ENCODE peak calls at places on chromosome 15, in eight cellular contexts. T is hepatocyte, Z is OCI-LY7, G is left lung, H is ovary, F is tibial artery, B is mesendoderm, Y is neuronal stem cell. I is an unnamed sample. For H3K4me1, the result is how much of the 10 kb centered on the place peaks cover.

GRCh38 chr15:79311901-79312553 is 1.1 kb downstream of the TMED3 start:
- DNase-seq in T (no peak), Z (no peak), G (no peak), H (no peak), F (no peak), B (no peak), Y (no peak), I (no peak)

GRCh38 chr15:63596666-63597032 is 538 bp upstream of the FBXL22 start:
- DNase-seq in T (peak), Z (no peak), G (no peak), H (no peak), F (no peak), B (no peak), Y (no peak), I (no peak)

GRCh38 chr15:70260096-70260495 is 162.4 kb upstream of the TLE3 start:
- DNase-seq in T (no peak), Z (peak), G (no peak), H (no peak), F (no peak), B (no peak), Y (no peak), I (no peak)

GRCh38 chr15:68479406-68479805 is 47.4 kb upstream of the ITGA11 start:
- DNase-seq in T (peak), Z (no peak), G (no peak), H (no peak), F (peak), B (no peak), Y (no peak), I (no peak)

GRCh38 chr15:31352911-31353811 is 26.5 kb downstream of the KLF13 start:
- DNase-seq in T (peak), Z (peak), G (peak), H (peak), F (peak), B (no peak), Y (no peak), I (peak)

GRCh38 chr15:62482715-62483429 is 317.8 kb upstream of the C2CD4B start:
- DNase-seq in T (peak), Z (peak), G (no peak), H (no peak), F (no peak), B (peak), Y (peak), I (no peak)

GRCh38 chr15:68301300-68301699 is 23.8 kb downstream of the FEM1B start:
- DNase-seq in T (no peak), Z (no peak), G (no peak), H (no peak), F (no peak), B (no peak), Y (no peak), I (no peak)

GRCh38 chr15:82133251-82133650 is 87.4 kb upstream of the MEX3B start:
- DNase-seq in T (no peak), Z (no peak), G (no peak), H (no peak), F (no peak), B (no peak), Y (no peak), I (no peak)

GRCh38 chr15:68833734-68834334 is 13.1 kb upstream of the ANP32A start:
- DNase-seq in T (no peak), Z (peak), G (no peak), H (no peak), F (no peak), B (no peak), Y (no peak), I (no peak)

GRCh38 chr15:71278989-71279756 is 163.9 kb downstream of the THSD4 start:
- DNase-seq in T (peak), Z (no peak), G (no peak), H (no peak), F (peak), B (no peak), Y (no peak), I (no peak)

GRCh38 chr15:44738340-44738984 is 2.1 kb downstream of the TRIM69 start:
- DNase-seq in T (peak), Z (peak), G (no peak), H (no peak), F (no peak), B (peak), Y (peak), I (no peak)

GRCh38 chr15:71366926-71367325 is 251.7 kb downstream of the THSD4 start:
- DNase-seq in T (no peak), Z (no peak), G (no peak), H (no peak), F (no peak), B (no peak), Y (no peak), I (no peak)

GRCh38 chr15:69854521-69855171 is 243.1 kb downstream of the TLE3 start:
- DNase-seq in T (peak), Z (no peak), G (no peak), H (no peak), F (no peak), B (peak), Y (no peak), I (no peak)

GRCh38 chr15:101307048-101307896 is 12.2 kb upstream of the SNRPA1 start:
- DNase-seq in T (no peak), Z (peak), G (peak), H (no peak), F (no peak), B (no peak), Y (no peak), I (no peak)

GRCh38 chr15:85725019-85725418 is 69.7 kb downstream of the KLHL25 start:
- DNase-seq in T (no peak), Z (no peak), G (no peak), H (no peak), F (peak), B (no peak), Y (no peak), I (no peak)

GRCh38 chr15:60539881-60540613 is 61.1 kb upstream of the ICE2 start:
- DNase-seq in T (no peak), Z (no peak), G (no peak), H (no peak), F (no peak), B (no peak), Y (no peak), I (no peak)

GRCh38 chr15:55909036-55909811 is 84.2 kb downstream of the NEDD4 start:
- DNase-seq in T (no peak), Z (no peak), G (no peak), H (no peak), F (no peak), B (no peak), Y (no peak), I (no peak)

GRCh38 chr15:64667736-64668161 is 107.6 kb downstream of the RBPMS2 start:
- DNase-seq in T (no peak), Z (no peak), G (no peak), H (no peak), F (no peak), B (peak), Y (no peak), I (no peak)

GRCh38 chr15:71730277-71731144 is 79.8 kb upstream of the NR2E3 start:
- DNase-seq in T (peak), Z (peak), G (no peak), H (no peak), F (peak), B (peak), Y (peak), I (peak)

GRCh38 chr15:61075741-61076140 is 153.4 kb downstream of the RORA start:
- DNase-seq in T (no peak), Z (no peak), G (no peak), H (no peak), F (no peak), B (peak), Y (no peak), I (no peak)

GRCh38 chr15:71781179-71781964 is 29.0 kb upstream of the NR2E3 start:
- DNase-seq in T (no peak), Z (no peak), G (no peak), H (no peak), F (no peak), B (no peak), Y (no peak), I (no peak)

GRCh38 chr15:50315814-50316630 is 39.0 kb downstream of the GABPB1 start:
- DNase-seq in T (peak), Z (peak), G (no peak), H (no peak), F (no peak), B (peak), Y (peak), I (no peak)

GRCh38 chr15:88467935-88468528 is 524 bp downstream of the MRPS11 start:
- DNase-seq in T (no peak), Z (peak), G (no peak), H (no peak), F (no peak), B (peak), Y (no peak), I (no peak)

GRCh38 chr15:62547584-62547983 is 382.5 kb upstream of the C2CD4B start:
- DNase-seq in T (no peak), Z (no peak), G (no peak), H (no peak), F (peak), B (no peak), Y (no peak), I (no peak)

GRCh38 chr15:89912674-89913396 is at the start of gene ARPIN:
- DNase-seq in T (peak), Z (no peak), G (peak), H (peak), F (peak), B (peak), Y (peak), I (no peak)

GRCh38 chr15:31387101-31387482 is 60.5 kb downstream of the KLF13 start:
- DNase-seq in T (no peak), Z (no peak), G (no peak), H (no peak), F (no peak), B (no peak), Y (no peak), I (peak)

GRCh38 chr15:33284336-33284735 is 26.4 kb upstream of the RYR3 start:
- DNase-seq in T (no peak), Z (no peak), G (no peak), H (no peak), F (no peak), B (no peak), Y (no peak), I (no peak)

GRCh38 chr15:36472672-36473071 is 106.8 kb upstream of the CDIN1 start:
- DNase-seq in T (no peak), Z (no peak), G (no peak), H (no peak), F (no peak), B (no peak), Y (no peak), I (no peak)

GRCh38 chr15:43748376-43748775 is 2.1 kb downstream of the PDIA3 start:
- DNase-seq in T (no peak), Z (peak), G (no peak), H (no peak), F (no peak), B (no peak), Y (no peak), I (no peak)

GRCh38 chr15:78059110-78059839 is 18.2 kb downstream of the TBC1D2B start:
- DNase-seq in T (no peak), Z (peak), G (no peak), H (no peak), F (no peak), B (no peak), Y (no peak), I (no peak)

GRCh38 chr15:95449229-95449628 is 881.3 kb upstream of the NR2F2 start:
- DNase-seq in T (no peak), Z (no peak), G (no peak), H (no peak), F (no peak), B (no peak), Y (no peak), I (no peak)

GRCh38 chr15:50854594-50855490 is 53.6 kb upstream of the AP4E1 start:
- DNase-seq in T (peak), Z (peak), G (no peak), H (no peak), F (no peak), B (peak), Y (no peak), I (no peak)

GRCh38 chr15:48066456-48066855 is 54.3 kb upstream of the SLC24A5 start:
- DNase-seq in T (no peak), Z (no peak), G (no peak), H (no peak), F (no peak), B (peak), Y (no peak), I (no peak)

GRCh38 chr15:83767786-83768185 is 113.9 kb downstream of the ADAMTSL3 start:
- DNase-seq in T (no peak), Z (no peak), G (no peak), H (no peak), F (no peak), B (no peak), Y (no peak), I (no peak)

GRCh38 chr15:75238150-75238549 is 20.0 kb upstream of the GOLGA6C start:
- DNase-seq in T (no peak), Z (no peak), G (no peak), H (no peak), F (peak), B (no peak), Y (no peak), I (no peak)

GRCh38 chr15:31278056-31278445 is 48.6 kb upstream of the KLF13 start:
- DNase-seq in T (no peak), Z (no peak), G (no peak), H (no peak), F (no peak), B (peak), Y (no peak), I (no peak)

GRCh38 chr15:52417957-52418356 is 110.7 kb downstream of the MYO5A start:
- DNase-seq in T (no peak), Z (no peak), G (no peak), H (no peak), F (no peak), B (no peak), Y (no peak), I (no peak)

GRCh38 chr15:75694241-75695182 is 18.1 kb downstream of the CSPG4 start:
- DNase-seq in T (peak), Z (peak), G (no peak), H (peak), F (peak), B (peak), Y (no peak), I (no peak)

GRCh38 chr15:86001200-86001599 is 78.5 kb upstream of the AGBL1 start:
- DNase-seq in T (peak), Z (no peak), G (no peak), H (no peak), F (no peak), B (no peak), Y (no peak), I (no peak)

GRCh38 chr15:90988249-90988648 is 6.1 kb downstream of the PRC1 start:
- DNase-seq in T (no peak), Z (peak), G (no peak), H (no peak), F (no peak), B (peak), Y (no peak), I (no peak)
- H3K4me3 ChIP-seq in T (no peak), Z (peak), G (no peak), H (no peak), F (no peak), B (no peak), Y (no peak), I (no peak)

GRCh38 chr15:73632670-73633058 is 525 bp downstream of the NPTN start:
- DNase-seq in T (no peak), Z (peak), G (no peak), H (no peak), F (peak), B (no peak), Y (peak), I (no peak)
- H3K4me1 ChIP-seq in T (under half), Z (under half), G (under half), H (under half), F (under half), B (under half), Y (under half), I (under half)

GRCh38 chr15:99571299-99571698 is 5.5 kb downstream of the MEF2A start:
- DNase-seq in T (no peak), Z (no peak), G (no peak), H (no peak), F (no peak), B (no peak), Y (no peak), I (no peak)
- H3K27ac ChIP-seq in T (no peak), Z (no peak), G (no peak), H (no peak), F (peak), B (no peak), Y (no peak), I (no peak)

GRCh38 chr15:53716909-53717878 is 42.3 kb downstream of the WDR72 start:
- DNase-seq in T (peak), Z (peak), G (no peak), H (no peak), F (no peak), B (peak), Y (no peak), I (no peak)

DNA sequence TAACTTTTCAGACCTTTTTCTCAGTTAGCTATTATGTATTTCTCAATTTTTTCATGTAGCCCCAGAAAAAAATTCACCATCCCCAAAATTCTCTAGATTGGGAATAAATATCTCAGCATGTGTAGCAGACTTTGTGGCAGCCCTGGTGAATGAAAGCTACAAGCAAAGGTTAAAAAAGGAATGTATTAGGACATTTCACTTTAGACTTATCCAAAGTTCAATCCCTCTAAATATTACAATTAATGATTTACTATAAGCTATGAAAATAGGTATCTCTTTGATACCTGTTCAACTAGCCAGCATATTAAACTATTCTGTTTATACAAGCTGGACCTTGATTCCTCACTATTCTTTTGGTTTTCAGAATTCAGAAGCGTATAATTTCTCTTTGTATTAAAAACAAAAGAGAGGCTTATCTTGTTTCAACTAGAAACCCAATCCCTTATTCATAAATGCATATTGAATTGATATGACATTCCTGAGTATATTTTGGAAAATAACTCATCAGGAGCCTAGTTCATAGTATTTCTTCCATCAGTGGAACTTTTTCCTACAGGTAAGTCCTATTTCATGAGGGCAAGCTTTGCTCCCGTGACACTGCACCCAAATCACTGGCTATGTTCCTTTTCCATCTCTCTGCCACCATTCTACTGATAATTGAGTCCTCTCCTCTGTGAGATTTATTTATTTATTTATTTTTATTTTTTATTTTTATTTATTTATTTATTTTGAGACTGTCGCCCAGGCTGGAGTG is 38.0 kb downstream of the WDR72 start:
- DNase-seq in T (no peak), Z (no peak), G (no peak), H (no peak), F (no peak), B (no peak), Y (no peak), I (no peak)
- H3K4me3 ChIP-seq in T (no peak), Z (no peak), G (no peak), H (no peak), F (no peak), B (no peak), Y (no peak), I (no peak)

GRCh38 chr15:39504812-39505211 is 76.1 kb upstream of the THBS1 start:
- DNase-seq in T (no peak), Z (no peak), G (no peak), H (no peak), F (no peak), B (peak), Y (no peak), I (no peak)

GRCh38 chr15:39501366-39501765 is 79.5 kb upstream of the THBS1 start:
- DNase-seq in T (no peak), Z (no peak), G (no peak), H (no peak), F (no peak), B (no peak), Y (no peak), I (no peak)

GRCh38 chr15:39503526-39503925 is 77.4 kb upstream of the THBS1 start:
- DNase-seq in T (no peak), Z (no peak), G (no peak), H (no peak), F (no peak), B (no peak), Y (no peak), I (no peak)

GRCh38 chr15:39502048-39502447 is 78.8 kb upstream of the THBS1 start:
- DNase-seq in T (no peak), Z (no peak), G (no peak), H (no peak), F (no peak), B (no peak), Y (no peak), I (no peak)

GRCh38 chr15:39502616-39503195 is 78.2 kb upstream of the THBS1 start:
- DNase-seq in T (no peak), Z (no peak), G (no peak), H (no peak), F (no peak), B (no peak), Y (no peak), I (no peak)
- H3K4me1 ChIP-seq in T (under half), Z (under half), G (under half), H (under half), F (under half), B (under half), Y (under half), I (under half)

DNA sequence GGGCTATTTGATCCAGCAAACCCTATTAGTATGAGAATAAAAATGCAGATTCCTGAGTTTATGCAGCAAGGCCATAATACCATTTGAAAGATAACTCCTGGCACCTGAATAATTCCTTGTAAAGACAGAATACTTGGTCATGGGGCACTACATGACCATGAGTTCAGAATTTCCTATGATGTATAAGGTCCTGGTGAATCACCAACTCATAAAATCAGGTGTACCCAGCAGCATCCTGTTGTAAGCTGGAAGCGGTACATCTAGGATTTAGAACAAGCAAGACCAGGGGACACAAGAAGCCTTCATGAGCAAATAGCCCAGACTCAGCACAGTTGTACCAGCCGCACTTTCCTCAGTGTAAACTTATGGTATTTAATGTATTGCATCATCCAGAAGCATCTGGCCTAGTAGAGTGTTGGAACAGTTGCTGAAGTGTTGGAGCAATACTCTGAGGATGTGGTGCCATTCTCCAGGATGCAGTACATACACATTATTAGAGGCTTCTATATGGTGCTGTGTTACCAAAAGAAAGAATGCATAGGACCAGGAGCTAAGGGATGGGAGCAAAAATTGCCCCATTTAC is 233.4 kb downstream of the SQOR start:
- DNase-seq in T (no peak), Z (no peak), G (no peak), H (no peak), F (no peak), B (no peak), Y (no peak), I (no peak)
- H3K27ac ChIP-seq in T (no peak), Z (no peak), G (no peak), H (no peak), F (no peak), B (no peak), Y (no peak), I (no peak)

DNA sequence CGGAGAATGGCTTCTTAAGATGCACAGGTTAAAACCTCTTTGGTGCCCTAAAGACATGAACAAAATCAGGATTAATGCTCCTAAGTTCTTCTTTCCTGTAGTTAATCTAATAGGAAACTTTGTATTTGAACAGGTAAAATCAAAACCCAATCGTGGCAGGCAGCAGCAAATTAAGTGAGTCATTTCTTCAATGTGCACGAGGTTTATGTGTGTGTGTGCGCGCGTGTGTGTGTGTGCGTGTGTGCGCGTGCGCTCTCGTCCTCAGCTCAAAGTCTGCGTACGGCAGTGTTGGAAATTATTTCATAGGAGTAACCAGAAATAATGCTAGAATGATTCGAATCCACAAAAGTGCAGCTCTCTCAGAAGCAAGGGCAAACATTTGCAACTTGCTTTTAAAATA is 905 bp downstream of the FAM81A start:
- DNase-seq in T (no peak), Z (peak), G (no peak), H (peak), F (no peak), B (no peak), Y (no peak), I (no peak)
- H3K4me3 ChIP-seq in T (no peak), Z (peak), G (no peak), H (peak), F (peak), B (no peak), Y (no peak), I (no peak)